ENCODE peak calls at places on chromosome 1, in four cellular contexts. One of them, this sample, is unnamed.

GRCh38 chr1:191396622-191397021 is 761.6 kb upstream of the RGS18 start:
- DNase-seq in adrenal gland: no peak
- DNase-seq in A549: no peak
- DNase-seq in HCT116: no peak
- DNase-seq in this sample: no peak

GRCh38 chr1:191320062-191320461 is 838.2 kb upstream of the RGS18 start:
- DNase-seq in adrenal gland: no peak
- DNase-seq in A549: no peak
- DNase-seq in HCT116: no peak
- DNase-seq in this sample: peak; percentile 38

GRCh38 chr1:187509091-187509490 is 680.3 kb downstream of the PLA2G4A start:
- DNase-seq in adrenal gland: no peak
- DNase-seq in A549: no peak
- DNase-seq in HCT116: no peak
- DNase-seq in this sample: no peak

GRCh38 chr1:19080715-19081114 is 124.2 kb upstream of the IFFO2 start:
- DNase-seq in adrenal gland: no peak
- DNase-seq in A549: no peak
- DNase-seq in HCT116: no peak
- DNase-seq in this sample: no peak

GRCh38 chr1:96880626-96881025 is 159.0 kb downstream of the PTBP2 start:
- DNase-seq in adrenal gland: no peak
- DNase-seq in A549: no peak
- DNase-seq in HCT116: no peak
- DNase-seq in this sample: no peak

GRCh38 chr1:172399369-172400072 is 21.0 kb upstream of the C1orf105 start:
- DNase-seq in adrenal gland: peak; percentile 59
- DNase-seq in A549: peak; percentile 78
- DNase-seq in HCT116: peak; percentile 58
- DNase-seq in this sample: peak; percentile 10

GRCh38 chr1:67710417-67710816 is 25.4 kb downstream of the GADD45A start:
- DNase-seq in adrenal gland: no peak
- DNase-seq in A549: no peak
- DNase-seq in HCT116: no peak
- DNase-seq in this sample: no peak

GRCh38 chr1:6635161-6635909 is 10.7 kb downstream of the THAP3 start:
- DNase-seq in adrenal gland: no peak
- DNase-seq in A549: no peak
- DNase-seq in HCT116: no peak
- DNase-seq in this sample: no peak

GRCh38 chr1:41390171-41390570 is 28.9 kb downstream of the FOXO6 start:
- DNase-seq in adrenal gland: no peak
- DNase-seq in A549: no peak
- DNase-seq in HCT116: no peak
- DNase-seq in this sample: no peak

GRCh38 chr1:230757856-230758704 is 10.9 kb downstream of the CAPN9 start:
- DNase-seq in adrenal gland: no peak
- DNase-seq in A549: no peak
- DNase-seq in HCT116: no peak
- DNase-seq in this sample: no peak

GRCh38 chr1:233790662-233791371 is 113.7 kb upstream of the SLC35F3 start:
- DNase-seq in adrenal gland: peak; percentile 35
- DNase-seq in A549: peak; percentile 88
- DNase-seq in HCT116: peak; percentile 43
- DNase-seq in this sample: peak; percentile 68

GRCh38 chr1:118948351-118948750 is 39.8 kb downstream of the TBX15 start:
- DNase-seq in adrenal gland: no peak
- DNase-seq in A549: no peak
- DNase-seq in HCT116: no peak
- DNase-seq in this sample: no peak

GRCh38 chr1:213127074-213127473 is 76.0 kb downstream of the RPS6KC1 start:
- DNase-seq in adrenal gland: no peak
- DNase-seq in A549: no peak
- DNase-seq in HCT116: no peak
- DNase-seq in this sample: no peak

GRCh38 chr1:147389532-147390184 is 147.2 kb downstream of the CHD1L start:
- DNase-seq in adrenal gland: peak; percentile 16
- DNase-seq in A549: peak; percentile 28
- DNase-seq in HCT116: peak; percentile 27
- DNase-seq in this sample: peak; percentile 50

GRCh38 chr1:237042892-237043576 is 1.1 kb downstream of the RYR2 start:
- DNase-seq in adrenal gland: no peak
- DNase-seq in A549: no peak
- DNase-seq in HCT116: no peak
- DNase-seq in this sample: no peak

GRCh38 chr1:42420911-42421585 is 34.8 kb downstream of the ZMYND12 start:
- DNase-seq in adrenal gland: peak; percentile 46
- DNase-seq in A549: no peak
- DNase-seq in HCT116: no peak
- DNase-seq in this sample: no peak

GRCh38 chr1:153663211-153663610 is 4.7 kb downstream of the SNAPIN start:
- DNase-seq in adrenal gland: no peak
- DNase-seq in A549: no peak
- DNase-seq in HCT116: no peak
- DNase-seq in this sample: no peak

GRCh38 chr1:15476927-15477326 is 1.0 kb downstream of the CELA2B start:
- DNase-seq in adrenal gland: no peak
- DNase-seq in A549: no peak
- DNase-seq in HCT116: no peak
- DNase-seq in this sample: no peak
- TF ChIP-seq POLR2A in adrenal gland: no peak
- TF ChIP-seq POLR2A in A549: no peak
- TF ChIP-seq POLR2A in HCT116: no peak
- TF ChIP-seq POLR2A in this sample: no peak

DNA sequence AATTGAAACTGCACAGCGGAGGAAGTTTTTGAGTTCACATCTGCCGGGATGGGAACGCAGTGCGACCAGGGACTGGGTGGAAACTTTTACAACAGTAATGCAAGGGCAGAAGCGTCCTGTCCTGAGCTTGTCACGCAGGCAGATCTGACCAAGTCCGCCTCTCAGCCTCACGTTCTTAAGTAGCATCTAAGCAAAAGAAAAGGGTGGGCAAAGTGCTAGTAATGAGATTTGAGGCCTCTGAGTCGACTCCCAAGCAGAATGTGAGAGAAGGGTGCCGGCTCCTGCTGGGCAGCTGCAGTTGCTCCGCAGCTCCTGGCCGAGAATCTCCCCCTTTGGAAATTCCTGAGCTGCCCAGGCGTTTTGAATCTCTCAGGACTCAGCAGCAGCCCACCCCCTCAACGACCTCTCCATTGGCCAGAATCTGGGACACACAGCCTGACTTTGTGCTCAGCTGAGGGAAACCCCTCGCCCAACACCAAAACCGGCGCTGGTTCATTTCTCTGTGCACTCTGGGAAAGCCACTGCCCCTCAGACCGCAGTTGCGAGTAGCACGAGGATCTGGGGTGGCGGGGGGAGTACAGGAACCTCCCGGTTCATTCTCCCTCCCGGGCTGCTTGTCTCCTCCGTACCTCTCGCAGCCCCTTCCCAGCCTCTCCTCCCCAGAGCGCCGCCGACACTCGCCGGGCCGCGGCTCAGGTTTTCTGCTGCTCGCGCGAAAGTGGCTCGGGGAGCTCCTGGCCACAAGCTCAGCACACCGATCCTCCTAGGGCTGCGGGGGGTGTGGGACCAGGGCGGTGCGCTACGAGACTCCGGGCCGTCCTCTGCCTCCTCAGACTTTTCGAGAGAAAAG is 898 bp upstream of the S1PR1 start:
- DNase-seq in adrenal gland: peak; percentile 53
- DNase-seq in A549: no peak
- DNase-seq in HCT116: no peak
- DNase-seq in this sample: peak; percentile 25
- TF ChIP-seq POLR2A in adrenal gland: no peak
- TF ChIP-seq POLR2A in A549: no peak
- TF ChIP-seq POLR2A in HCT116: no peak
- TF ChIP-seq POLR2A in this sample: no peak

GRCh38 chr1:156750932-156751723 is at the start of gene HDGF:
- DNase-seq in adrenal gland: peak; percentile 65
- DNase-seq in A549: no peak
- DNase-seq in HCT116: no peak
- DNase-seq in this sample: peak; percentile 77
- TF ChIP-seq POLR2A in adrenal gland: peak; percentile 26
- TF ChIP-seq POLR2A in A549: no peak
- TF ChIP-seq POLR2A in HCT116: peak; percentile 47
- TF ChIP-seq POLR2A in this sample: no peak

DNA sequence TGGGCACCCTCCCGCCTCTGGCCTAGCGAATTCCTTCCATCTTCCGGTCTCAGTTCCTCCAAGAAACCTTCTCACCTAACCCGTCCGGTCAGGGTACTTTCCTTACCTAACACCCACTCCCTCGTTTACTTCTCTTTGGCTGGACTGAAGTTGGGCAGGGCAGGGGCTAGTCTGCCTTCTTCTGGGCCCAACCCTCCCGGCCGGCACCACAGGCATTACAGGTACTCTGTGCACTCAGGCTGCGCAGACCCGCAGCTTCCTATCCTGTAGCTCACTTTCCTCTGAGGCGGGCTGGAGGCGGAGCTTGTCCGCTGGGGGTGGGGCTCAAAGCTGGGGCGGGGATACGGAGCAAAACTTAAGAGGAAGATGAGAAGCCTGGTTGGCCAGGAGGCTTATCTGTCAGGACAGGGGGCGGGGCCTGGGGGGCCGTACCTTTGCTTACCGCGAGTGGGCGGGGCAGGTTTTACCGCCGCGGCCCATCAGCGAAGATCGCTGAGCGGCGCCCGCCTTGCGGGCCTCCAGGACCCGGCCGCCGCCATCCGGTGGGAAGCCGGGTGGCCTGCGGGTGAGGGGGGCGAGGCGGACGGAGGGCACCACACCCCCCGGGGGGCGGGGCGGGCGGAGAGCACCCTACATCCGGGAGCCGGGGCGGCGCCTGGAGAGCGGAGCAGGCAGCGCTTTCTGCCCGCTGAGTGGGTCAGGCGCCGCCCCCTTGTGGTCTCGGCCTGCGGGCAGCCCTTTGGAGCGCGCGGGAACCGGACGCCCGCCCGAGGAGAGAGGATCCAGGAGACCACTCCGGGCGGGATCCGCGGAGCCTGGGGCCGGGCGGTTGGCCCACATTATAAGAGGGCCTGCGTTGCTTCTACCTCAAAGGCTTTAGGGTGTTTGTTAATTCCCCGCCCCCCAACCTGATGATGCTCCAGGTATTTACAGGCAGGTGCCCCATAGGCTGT is 31.9 kb downstream of the ZNF648 start:
- DNase-seq in adrenal gland: peak; percentile 99
- DNase-seq in A549: peak; percentile 77
- DNase-seq in HCT116: peak; percentile 93
- DNase-seq in this sample: peak; percentile 98
- TF ChIP-seq POLR2A in adrenal gland: peak; percentile 77
- TF ChIP-seq POLR2A in A549: peak; percentile 92
- TF ChIP-seq POLR2A in HCT116: peak; percentile 77
- TF ChIP-seq POLR2A in this sample: peak; percentile 82

GRCh38 chr1:46334030-46334384 is 6.6 kb upstream of the NSUN4 start:
- DNase-seq in adrenal gland: no peak
- DNase-seq in A549: no peak
- DNase-seq in HCT116: no peak
- DNase-seq in this sample: no peak
- TF ChIP-seq POLR2A in adrenal gland: no peak
- TF ChIP-seq POLR2A in A549: no peak
- TF ChIP-seq POLR2A in HCT116: no peak
- TF ChIP-seq POLR2A in this sample: no peak

GRCh38 chr1:13619909-13620308 is 36.3 kb downstream of the PDPN start:
- DNase-seq in adrenal gland: no peak
- DNase-seq in A549: no peak
- DNase-seq in HCT116: no peak
- DNase-seq in this sample: no peak
- TF ChIP-seq POLR2A in adrenal gland: no peak
- TF ChIP-seq POLR2A in A549: no peak
- TF ChIP-seq POLR2A in HCT116: no peak
- TF ChIP-seq POLR2A in this sample: no peak

GRCh38 chr1:59967141-59967697 is 40.6 kb upstream of the CYP2J2 start:
- DNase-seq in adrenal gland: no peak
- DNase-seq in A549: no peak
- DNase-seq in HCT116: no peak
- DNase-seq in this sample: peak; percentile 63
- TF ChIP-seq POLR2A in adrenal gland: no peak
- TF ChIP-seq POLR2A in A549: no peak
- TF ChIP-seq POLR2A in HCT116: no peak
- TF ChIP-seq POLR2A in this sample: no peak